ENCODE peak calls at places on chromosomes 3 and 15, in six cellular contexts. U is heart left ventricle; B is CD4-positive, alpha-beta memory T cell; W is effector memory CD4-positive, alpha-beta T cell; R is HCT116; H is GM23248. P is an unnamed sample.

GRCh38 chr15:75349851-75350588 is 3.2 kb downstream of the NEIL1 start:
- DNase-seq in U (peak; percentile 29), B (peak; percentile 91), W (peak; percentile 73), R (no peak), H (no peak), P (no peak)

GRCh38 chr3:134232976-134233375 is 17.7 kb downstream of the RYK start:
- DNase-seq in U (no peak), B (no peak), W (no peak), R (no peak), H (no peak), P (no peak)

GRCh38 chr3:192223815-192224214 is 503.5 kb downstream of the FGF12 start:
- DNase-seq in U (no peak), B (no peak), W (no peak), R (no peak), H (no peak), P (no peak)

GRCh38 chr3:12229144-12229871 is 59.6 kb upstream of the PPARG start:
- DNase-seq in U (no peak), B (no peak), W (no peak), R (no peak), H (no peak), P (no peak)

GRCh38 chr15:100891316-100892012 is 11.8 kb downstream of the ALDH1A3 start:
- DNase-seq in U (no peak), B (no peak), W (no peak), R (no peak), H (no peak), P (peak; percentile 36)

GRCh38 chr15:25670025-25670554 is 193.0 kb downstream of the ATP10A start:
- DNase-seq in U (peak; percentile 85), B (no peak), W (no peak), R (no peak), H (peak; percentile 87), P (peak; percentile 80)

GRCh38 chr15:45634442-45635190 is at the start of gene SQOR:
- DNase-seq in U (peak; percentile 91), B (peak; percentile 71), W (peak; percentile 51), R (peak; percentile 73), H (peak; percentile 79), P (peak; percentile 62)

GRCh38 chr15:34223904-34224596 is 766 bp upstream of the EMC4 start:
- DNase-seq in U (no peak), B (no peak), W (no peak), R (no peak), H (peak; percentile 38), P (peak; percentile 5)

GRCh38 chr3:184465883-184466412 is 86.1 kb downstream of the CHRD start:
- DNase-seq in U (no peak), B (no peak), W (no peak), R (no peak), H (peak; percentile 10), P (no peak)

GRCh38 chr3:192079098-192079497 is 618.1 kb downstream of the PYDC2 start:
- DNase-seq in U (no peak), B (no peak), W (no peak), R (no peak), H (no peak), P (peak; percentile 11)

GRCh38 chr15:75891895-75892294 is 11.8 kb upstream of the FBXO22 start:
- DNase-seq in U (no peak), B (no peak), W (no peak), R (no peak), H (peak; percentile 90), P (no peak)

GRCh38 chr3:59401924-59402323 is 352.1 kb upstream of the CFAP20DC start:
- DNase-seq in U (no peak), B (no peak), W (no peak), R (no peak), H (no peak), P (no peak)

GRCh38 chr15:74422723-74423442 is 10.9 kb downstream of the SEMA7A start:
- DNase-seq in U (no peak), B (no peak), W (no peak), R (no peak), H (peak; percentile 88), P (no peak)

GRCh38 chr15:45180201-45180600 is 7.6 kb downstream of the SHF start:
- DNase-seq in U (no peak), B (peak; percentile 16), W (no peak), R (no peak), H (no peak), P (peak; percentile 77)

DNA sequence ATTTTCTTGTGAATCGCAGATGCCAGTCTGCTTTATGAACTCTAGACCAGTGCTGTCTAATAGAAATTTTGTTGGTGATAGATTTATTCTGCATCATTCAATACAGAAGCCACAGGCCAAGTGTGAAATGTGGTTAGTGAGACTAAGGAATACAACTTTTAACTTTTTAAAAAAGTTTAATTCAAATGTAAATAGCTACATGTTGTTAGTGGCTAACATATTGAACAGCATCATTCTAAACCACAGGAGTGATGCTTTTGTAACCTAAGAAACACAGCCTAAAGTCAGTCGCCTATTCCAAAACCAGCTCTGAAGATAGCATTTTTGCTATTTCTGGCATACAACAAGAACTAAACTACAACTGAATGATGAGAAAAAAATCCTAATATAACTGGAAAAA is 164.8 kb upstream of the CBLB start:
- DNase-seq in U (no peak), B (no peak), W (no peak), R (no peak), H (no peak), P (no peak)
- H3K4me1 ChIP-seq in U (no peaks in the 10 kb centered on the region), B (no peaks in the 10 kb centered on the region), W (no peaks in the 10 kb centered on the region), R (no peaks in the 10 kb centered on the region), H (peaks cover 14% of the 10 kb centered on the region), P (peaks cover 15% of the 10 kb centered on the region)

GRCh38 chr3:30289324-30289723 is 317.1 kb upstream of the TGFBR2 start:
- DNase-seq in U (no peak), B (no peak), W (no peak), R (no peak), H (peak; percentile 36), P (no peak)
- H3K4me1 ChIP-seq in U (peaks cover 21% of the 10 kb centered on the region), B (peaks cover 10% of the 10 kb centered on the region), W (no peaks in the 10 kb centered on the region), R (peaks cover 20% of the 10 kb centered on the region), H (peaks cover 68% of the 10 kb centered on the region), P (peaks cover 26% of the 10 kb centered on the region)

DNA sequence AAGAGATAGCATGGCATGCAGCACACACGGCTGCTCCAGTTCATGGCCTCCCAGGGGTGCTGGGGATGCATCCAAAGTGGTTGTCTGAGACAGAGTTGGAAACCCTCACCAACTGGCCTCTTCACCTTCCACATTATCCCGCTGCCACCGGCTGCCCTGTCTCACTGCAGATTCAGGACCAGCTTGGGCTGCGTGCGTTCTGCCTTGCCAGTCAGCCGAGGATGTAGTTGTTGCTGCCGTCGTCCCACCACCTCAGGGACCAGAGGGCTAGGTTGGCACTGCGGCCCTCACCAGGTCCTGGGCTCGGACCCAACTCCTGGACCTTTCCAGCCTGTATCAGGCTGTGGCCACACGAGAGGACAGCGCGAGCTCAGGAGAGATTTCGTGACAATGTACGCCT is 4.8 kb downstream of the CIB1 start:
- DNase-seq in U (no peak), B (no peak), W (no peak), R (no peak), H (no peak), P (no peak)
- H3K4me1 ChIP-seq in U (peaks cover 13% of the 10 kb centered on the region), B (peaks cover 42% of the 10 kb centered on the region), W (peaks cover 36% of the 10 kb centered on the region), R (peaks cover 4% of the 10 kb centered on the region), H (peaks cover 8% of the 10 kb centered on the region), P (peaks cover 2% of the 10 kb centered on the region)

GRCh38 chr15:98855067-98855814 is 152.4 kb downstream of the PGPEP1L start:
- DNase-seq in U (no peak), B (no peak), W (no peak), R (no peak), H (no peak), P (no peak)
- H3K4me1 ChIP-seq in U (peaks cover 30% of the 10 kb centered on the region), B (peaks cover 33% of the 10 kb centered on the region), W (peaks cover 19% of the 10 kb centered on the region), R (peaks cover 24% of the 10 kb centered on the region), H (peaks cover 76% of the 10 kb centered on the region), P (peaks cover 19% of the 10 kb centered on the region)

DNA sequence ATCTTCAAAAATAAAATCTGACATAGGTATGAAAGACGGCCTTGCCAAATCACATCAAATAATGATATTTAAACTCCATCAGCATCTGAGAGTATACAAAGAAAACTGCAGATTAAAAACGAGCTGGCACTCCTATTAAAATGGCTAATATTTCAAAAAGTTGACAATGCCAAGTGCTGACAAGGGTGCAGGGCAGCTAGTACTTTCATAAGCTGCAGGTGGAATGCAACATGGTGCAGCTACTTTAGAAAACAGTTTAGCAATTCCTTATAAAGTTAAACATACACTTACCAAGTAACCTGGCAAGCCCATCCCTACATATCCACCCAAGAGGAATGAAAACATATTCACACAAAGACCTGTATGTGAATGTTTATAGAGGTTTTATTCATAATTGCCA is 23.0 kb downstream of the TBC1D2B start:
- DNase-seq in U (no peak), B (no peak), W (no peak), R (no peak), H (no peak), P (no peak)
- H3K4me1 ChIP-seq in U (peaks cover 52% of the 10 kb centered on the region), B (peaks cover 100% of the 10 kb centered on the region), W (peaks cover 91% of the 10 kb centered on the region), R (peaks cover 17% of the 10 kb centered on the region), H (peaks cover 56% of the 10 kb centered on the region), P (peaks cover 36% of the 10 kb centered on the region)

DNA sequence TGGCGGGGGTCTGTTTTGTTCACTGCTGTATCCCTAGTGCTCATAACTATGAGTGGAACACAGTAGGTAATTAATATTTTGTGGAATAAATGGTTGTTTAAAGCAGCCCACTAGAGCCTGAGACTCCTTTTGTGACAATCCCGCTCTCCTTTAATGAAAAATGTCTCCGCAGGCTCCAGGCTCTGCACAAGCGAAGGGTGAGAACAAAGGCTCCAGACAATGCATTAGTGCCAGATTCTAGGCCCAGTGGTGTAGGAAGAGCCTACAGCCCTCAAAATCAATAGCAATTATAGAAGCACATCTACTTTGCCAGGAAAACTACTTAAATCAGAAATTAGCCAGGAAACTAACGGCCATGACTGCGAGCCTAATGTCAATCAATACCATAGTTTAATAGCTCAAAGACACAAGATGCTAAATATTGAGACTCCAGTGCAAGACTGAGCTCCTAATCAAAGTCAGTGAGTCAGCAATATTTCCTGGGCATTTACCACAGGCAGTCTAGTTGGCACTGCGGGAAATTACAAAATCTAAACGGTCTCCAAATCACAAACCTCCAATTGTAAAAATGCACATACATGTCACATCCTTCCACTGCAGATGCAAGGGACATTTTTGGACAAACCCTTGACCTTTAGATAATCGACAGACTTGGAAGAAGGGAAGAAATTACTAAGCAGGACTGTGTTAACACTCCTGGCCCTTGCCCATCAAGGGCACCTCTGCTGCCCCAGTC is 2.3 kb downstream of the ANXA2 start:
- DNase-seq in U (no peak), B (no peak), W (no peak), R (no peak), H (peak; percentile 69), P (no peak)
- H3K4me1 ChIP-seq in U (peaks cover 48% of the 10 kb centered on the region), B (peaks cover 85% of the 10 kb centered on the region), W (peaks cover 58% of the 10 kb centered on the region), R (peaks cover 76% of the 10 kb centered on the region), H (peaks cover 44% of the 10 kb centered on the region), P (peaks cover 65% of the 10 kb centered on the region)

GRCh38 chr3:13587442-13587841 is 38.5 kb downstream of the FBLN2 start:
- DNase-seq in U (no peak), B (no peak), W (no peak), R (no peak), H (no peak), P (no peak)

GRCh38 chr3:13588971-13589370 is 40.0 kb downstream of the FBLN2 start:
- DNase-seq in U (no peak), B (no peak), W (no peak), R (no peak), H (peak; percentile 50), P (no peak)

GRCh38 chr3:13590841-13591515 is 42.1 kb downstream of the FBLN2 start:
- DNase-seq in U (no peak), B (no peak), W (no peak), R (no peak), H (peak; percentile 62), P (no peak)

GRCh38 chr3:13584901-13585300 is 36.0 kb downstream of the FBLN2 start:
- DNase-seq in U (no peak), B (no peak), W (no peak), R (no peak), H (no peak), P (no peak)

GRCh38 chr3:13588221-13588701 is 39.3 kb downstream of the FBLN2 start:
- DNase-seq in U (no peak), B (no peak), W (no peak), R (no peak), H (no peak), P (no peak)
- H3K4me1 ChIP-seq in U (no peaks in the 10 kb centered on the region), B (no peaks in the 10 kb centered on the region), W (no peaks in the 10 kb centered on the region), R (no peaks in the 10 kb centered on the region), H (peaks cover 11% of the 10 kb centered on the region), P (no peaks in the 10 kb centered on the region)